ENCODE peak calls at places on chromosomes 1 and 21, in six cellular contexts. M, Y, J, Z, E and X are unnamed samples.

GRCh38 chr1:3355089-3355488 is 99.4 kb upstream of the ARHGEF16 start:
- DNase-seq in M (no peak), Y (no peak), J (no peak), Z (no peak), E (no peak), X (no peak)

GRCh38 chr1:41241748-41242644 is at the start of gene SCMH1:
- DNase-seq in M (peak; percentile 59), Y (peak; percentile 70), J (no peak), Z (no peak), E (peak; percentile 12), X (no peak)

GRCh38 chr1:189696297-189696696 is 781.4 kb downstream of the BRINP3 start:
- DNase-seq in M (no peak), Y (no peak), J (no peak), Z (no peak), E (no peak), X (no peak)

GRCh38 chr1:15152318-15153183 is 996 bp upstream of the TMEM51 start:
- DNase-seq in M (peak; percentile 80), Y (peak; percentile 90), J (peak; percentile 31), Z (peak; percentile 42), E (peak; percentile 90), X (peak; percentile 87)

GRCh38 chr1:197984273-197984672 is 67.1 kb downstream of the LHX9 start:
- DNase-seq in M (no peak), Y (no peak), J (no peak), Z (no peak), E (no peak), X (no peak)

GRCh38 chr1:15525043-15525958 is 1.3 kb upstream of the CASP9 start:
- DNase-seq in M (peak; percentile 98), Y (no peak), J (peak; percentile 84), Z (no peak), E (peak; percentile 3), X (peak; percentile 100)

GRCh38 chr1:21217812-21218596 is 41.3 kb upstream of the EIF4G3 start:
- DNase-seq in M (peak; percentile 25), Y (peak; percentile 60), J (no peak), Z (no peak), E (peak; percentile 29), X (no peak)

GRCh38 chr1:166064324-166064926 is 102.4 kb downstream of the FAM78B start:
- DNase-seq in M (no peak), Y (no peak), J (no peak), Z (no peak), E (no peak), X (no peak)

GRCh38 chr21:37620401-37620800 is 253.8 kb downstream of the DYRK1A start:
- DNase-seq in M (no peak), Y (no peak), J (no peak), Z (no peak), E (no peak), X (no peak)

GRCh38 chr1:52359676-52360594 is 6.1 kb downstream of the CC2D1B start:
- DNase-seq in M (no peak), Y (no peak), J (no peak), Z (no peak), E (no peak), X (no peak)

GRCh38 chr1:234406871-234407270 is 33.6 kb downstream of the COA6 start:
- DNase-seq in M (no peak), Y (no peak), J (no peak), Z (no peak), E (no peak), X (no peak)

DNA sequence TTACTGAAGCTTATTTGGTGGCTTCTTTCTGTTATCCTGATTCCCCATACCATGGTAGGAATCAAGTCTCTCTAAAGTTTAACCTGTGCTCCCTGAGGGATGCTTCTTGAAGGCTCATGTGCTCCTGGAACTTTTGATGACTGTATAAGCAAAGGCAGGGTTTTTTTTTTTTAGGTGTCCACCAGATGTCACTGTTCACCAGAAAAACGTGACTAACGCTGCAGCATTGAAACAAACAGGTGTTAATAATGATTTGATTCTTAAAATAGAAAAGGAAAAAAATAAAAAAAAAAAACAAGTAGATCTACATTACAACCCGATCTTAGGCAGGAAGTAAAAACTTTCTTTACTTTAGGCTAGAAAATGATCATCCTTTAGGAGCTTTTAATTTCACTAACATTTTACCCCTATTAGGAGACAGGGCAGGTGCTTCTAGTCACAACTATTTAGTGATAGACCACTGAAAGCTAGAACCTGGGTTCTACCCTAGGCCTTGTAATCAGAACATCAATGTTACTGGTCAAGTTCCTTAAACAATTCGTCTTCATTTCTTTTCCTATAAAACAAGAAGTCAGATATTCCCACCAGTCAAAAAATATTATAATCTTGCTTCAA is 223.0 kb downstream of the PLA2G4A start:
- DNase-seq in M (peak; percentile 21), Y (no peak), J (no peak), Z (no peak), E (peak; percentile 62), X (no peak)
- TF ChIP-seq CTCF in M (peak; percentile 73), Y (no peak), J (peak; percentile 30), Z (no peak), E (peak; percentile 51), X (peak; percentile 9)

DNA sequence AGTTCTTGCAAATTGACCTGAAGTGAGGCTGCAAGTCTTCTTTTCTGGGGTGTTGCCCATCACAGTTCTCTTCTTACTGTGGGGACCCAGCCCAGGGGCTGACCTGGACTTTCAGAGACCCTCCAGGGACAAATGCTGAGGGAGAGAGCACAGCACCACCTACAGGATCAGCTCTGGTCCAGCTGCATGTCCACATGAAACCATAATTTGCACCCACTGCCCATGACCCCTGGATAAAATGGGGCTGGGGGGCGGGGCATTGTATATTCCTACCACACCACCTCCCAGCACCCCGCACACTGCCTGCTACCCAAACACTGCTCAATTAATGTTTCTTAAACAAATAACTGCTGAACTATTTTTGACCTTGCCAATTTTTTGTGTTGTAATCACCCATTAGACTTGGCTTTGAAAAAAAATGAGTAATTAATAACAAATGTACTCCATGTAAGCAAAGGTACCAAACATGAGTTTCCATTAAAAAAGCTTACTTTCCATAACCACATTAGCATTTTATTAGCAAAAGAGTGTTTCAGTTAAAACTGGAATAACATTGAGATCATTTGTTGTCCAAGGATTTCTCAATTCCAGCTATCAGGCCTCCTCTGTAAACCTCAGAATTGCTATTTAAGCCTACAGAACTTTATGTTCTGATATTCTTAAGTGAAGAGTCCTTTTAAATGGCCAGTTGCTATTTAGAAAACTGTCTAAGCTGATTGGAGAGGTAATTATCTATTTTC is 168.0 kb upstream of the RAB4A start:
- DNase-seq in M (no peak), Y (no peak), J (no peak), Z (no peak), E (peak; percentile 37), X (no peak)
- TF ChIP-seq CTCF in M (no peak), Y (no peak), J (no peak), Z (no peak), E (peak; percentile 17), X (no peak)

GRCh38 chr1:170562644-170563338 is 30.8 kb downstream of the GORAB start:
- DNase-seq in M (peak; percentile 65), Y (no peak), J (no peak), Z (peak; percentile 38), E (peak; percentile 92), X (peak; percentile 82)

GRCh38 chr1:170567214-170567613 is 35.2 kb downstream of the GORAB start:
- DNase-seq in M (no peak), Y (no peak), J (no peak), Z (no peak), E (no peak), X (no peak)

GRCh38 chr1:170568197-170568596 is 36.2 kb downstream of the GORAB start:
- DNase-seq in M (no peak), Y (no peak), J (no peak), Z (no peak), E (no peak), X (no peak)
- TF ChIP-seq CTCF in M (no peak), Y (no peak), J (no peak), Z (no peak), E (no peak), X (no peak)

GRCh38 chr1:81559662-81560350 is 240.9 kb upstream of the ADGRL2 start:
- DNase-seq in M (no peak), Y (no peak), J (no peak), Z (no peak), E (peak; percentile 30), X (no peak)
- TF ChIP-seq CTCF in M (peak; percentile 67), Y (no peak), J (no peak), Z (no peak), E (peak; percentile 34), X (no peak)

DNA sequence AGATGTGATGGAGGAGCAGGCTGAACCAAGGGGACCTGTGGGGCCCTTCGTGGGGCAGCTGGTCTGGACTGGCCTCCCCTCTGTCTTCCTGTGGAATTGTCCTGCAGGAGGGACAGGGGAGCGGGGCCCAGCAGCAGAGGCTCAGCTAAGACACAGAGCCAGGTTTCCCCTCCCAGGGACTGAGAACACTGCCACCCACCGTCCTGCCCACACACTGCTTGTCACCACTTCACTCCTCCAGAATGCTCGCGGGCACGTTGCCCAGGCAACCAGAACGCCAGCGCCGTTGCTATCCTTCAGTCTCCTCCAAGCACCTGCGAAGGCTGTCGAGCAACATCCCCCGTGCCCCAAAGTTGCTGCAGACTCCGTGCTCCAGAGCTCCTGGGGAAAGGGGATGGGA is 46.4 kb downstream of the AJAP1 start:
- DNase-seq in M (no peak), Y (no peak), J (no peak), Z (no peak), E (no peak), X (no peak)
- TF ChIP-seq CTCF in M (no peak), Y (no peak), J (no peak), Z (no peak), E (no peak), X (no peak)

GRCh38 chr1:199460933-199461332 is 566.6 kb upstream of the NR5A2 start:
- DNase-seq in M (no peak), Y (no peak), J (no peak), Z (no peak), E (no peak), X (no peak)

GRCh38 chr1:199463521-199464127 is 563.9 kb upstream of the NR5A2 start:
- DNase-seq in M (peak; percentile 18), Y (no peak), J (peak; percentile 10), Z (no peak), E (peak; percentile 71), X (no peak)
- TF ChIP-seq CTCF in M (peak; percentile 72), Y (no peak), J (peak; percentile 52), Z (no peak), E (peak; percentile 70), X (no peak)

GRCh38 chr1:16999863-17000262 is 11.9 kb downstream of the ATP13A2 start:
- DNase-seq in M (no peak), Y (no peak), J (no peak), Z (no peak), E (no peak), X (no peak)
- TF ChIP-seq CTCF in M (no peak), Y (no peak), J (no peak), Z (no peak), E (no peak), X (no peak)

GRCh38 chr1:183687546-183688279 is 34.6 kb upstream of the APOBEC4 start:
- DNase-seq in M (no peak), Y (no peak), J (no peak), Z (no peak), E (peak; percentile 10), X (no peak)

GRCh38 chr1:183686228-183686627 is 33.1 kb upstream of the APOBEC4 start:
- DNase-seq in M (no peak), Y (no peak), J (no peak), Z (no peak), E (no peak), X (no peak)

GRCh38 chr1:183693521-183693920 is 40.4 kb upstream of the APOBEC4 start:
- DNase-seq in M (no peak), Y (no peak), J (no peak), Z (no peak), E (no peak), X (no peak)

GRCh38 chr1:183694035-183694434 is 40.9 kb upstream of the APOBEC4 start:
- DNase-seq in M (no peak), Y (no peak), J (no peak), Z (no peak), E (peak; percentile 29), X (no peak)

GRCh38 chr1:183689770-183690204 is 36.7 kb upstream of the APOBEC4 start:
- DNase-seq in M (no peak), Y (no peak), J (no peak), Z (no peak), E (no peak), X (no peak)
- TF ChIP-seq CTCF in M (no peak), Y (no peak), J (no peak), Z (no peak), E (no peak), X (no peak)